ENCODE peak calls at places on chromosomes 16 and 17, in six cellular contexts. D is adrenal gland, H is esophagus squamous epithelium, Q is uterus, I is sigmoid colon, W is IMR-90. P is an unnamed sample.

GRCh38 chr16:68356249-68356918 is 45.6 kb downstream of the PRMT7 start:
- DNase-seq in D (peak; percentile 77), H (no peak), Q (no peak), I (no peak), W (no peak), P (no peak)

GRCh38 chr17:39351508-39351907 is 49.9 kb downstream of the FBXL20 start:
- DNase-seq in D (no peak), H (no peak), Q (no peak), I (no peak), W (no peak), P (no peak)

GRCh38 chr17:11557727-11558452 is 40.4 kb upstream of the DNAH9 start:
- DNase-seq in D (no peak), H (no peak), Q (no peak), I (no peak), W (no peak), P (no peak)

GRCh38 chr16:85185281-85185680 is 73.0 kb upstream of the CIBAR2 start:
- DNase-seq in D (no peak), H (no peak), Q (no peak), I (no peak), W (no peak), P (no peak)

GRCh38 chr16:73196670-73197069 is 148.7 kb upstream of the ZFHX3 start:
- DNase-seq in D (peak; percentile 87), H (no peak), Q (peak; percentile 63), I (peak; percentile 84), W (peak; percentile 53), P (peak; percentile 57)

GRCh38 chr17:44200478-44201155 is 933 bp upstream of the ATXN7L3 start:
- DNase-seq in D (no peak), H (no peak), Q (no peak), I (no peak), W (no peak), P (no peak)

GRCh38 chr16:89197633-89198416 is 2.5 kb downstream of the SLC22A31 start:
- DNase-seq in D (no peak), H (no peak), Q (no peak), I (no peak), W (no peak), P (no peak)

GRCh38 chr17:50615818-50616217 is 18.9 kb upstream of the ABCC3 start:
- DNase-seq in D (no peak), H (no peak), Q (no peak), I (no peak), W (peak; percentile 29), P (no peak)

GRCh38 chr17:7982666-7983065 is 19.7 kb upstream of the GUCY2D start:
- DNase-seq in D (no peak), H (no peak), Q (no peak), I (peak; percentile 35), W (peak; percentile 14), P (no peak)

GRCh38 chr17:6137716-6138502 is 67.7 kb downstream of the WSCD1 start:
- DNase-seq in D (no peak), H (no peak), Q (no peak), I (no peak), W (no peak), P (no peak)

GRCh38 chr16:68778551-68779231 is 41.6 kb downstream of the CDH1 start:
- DNase-seq in D (no peak), H (no peak), Q (no peak), I (no peak), W (no peak), P (no peak)

GRCh38 chr17:14803781-14804180 is 461.3 kb downstream of the PMP22 start:
- DNase-seq in D (no peak), H (no peak), Q (no peak), I (no peak), W (no peak), P (no peak)

GRCh38 chr16:86584726-86585721 is 6.7 kb downstream of the FOXL1 start:
- DNase-seq in D (no peak), H (no peak), Q (no peak), I (no peak), W (no peak), P (peak; percentile 66)

GRCh38 chr17:32265896-32266388 is 310 bp downstream of the RHBDL3 start:
- DNase-seq in D (no peak), H (no peak), Q (no peak), I (no peak), W (no peak), P (no peak)

GRCh38 chr17:9594065-9594464 is 17.6 kb downstream of the CFAP52 start:
- DNase-seq in D (no peak), H (no peak), Q (no peak), I (no peak), W (no peak), P (no peak)

GRCh38 chr16:73191111-73192046 is 143.5 kb upstream of the ZFHX3 start:
- DNase-seq in D (no peak), H (no peak), Q (no peak), I (no peak), W (no peak), P (no peak)

GRCh38 chr16:74868501-74868900 is 93.9 kb upstream of the FA2H start:
- DNase-seq in D (no peak), H (no peak), Q (no peak), I (no peak), W (peak; percentile 48), P (no peak)

GRCh38 chr17:38922538-38923291 is 2.7 kb upstream of the LASP1NB start:
- DNase-seq in D (peak; percentile 81), H (no peak), Q (peak; percentile 89), I (peak; percentile 92), W (peak; percentile 69), P (peak; percentile 56)

GRCh38 chr17:60390881-60391418 is 983 bp downstream of the USP32 start:
- DNase-seq in D (peak; percentile 34), H (no peak), Q (peak; percentile 14), I (no peak), W (peak; percentile 33), P (no peak)

GRCh38 chr17:46737331-46737730 is 81.2 kb downstream of the WNT3 start:
- DNase-seq in D (no peak), H (no peak), Q (no peak), I (no peak), W (no peak), P (no peak)

GRCh38 chr17:63117431-63117830 is 151.4 kb downstream of the TANC2 start:
- DNase-seq in D (no peak), H (no peak), Q (no peak), I (no peak), W (no peak), P (no peak)

DNA sequence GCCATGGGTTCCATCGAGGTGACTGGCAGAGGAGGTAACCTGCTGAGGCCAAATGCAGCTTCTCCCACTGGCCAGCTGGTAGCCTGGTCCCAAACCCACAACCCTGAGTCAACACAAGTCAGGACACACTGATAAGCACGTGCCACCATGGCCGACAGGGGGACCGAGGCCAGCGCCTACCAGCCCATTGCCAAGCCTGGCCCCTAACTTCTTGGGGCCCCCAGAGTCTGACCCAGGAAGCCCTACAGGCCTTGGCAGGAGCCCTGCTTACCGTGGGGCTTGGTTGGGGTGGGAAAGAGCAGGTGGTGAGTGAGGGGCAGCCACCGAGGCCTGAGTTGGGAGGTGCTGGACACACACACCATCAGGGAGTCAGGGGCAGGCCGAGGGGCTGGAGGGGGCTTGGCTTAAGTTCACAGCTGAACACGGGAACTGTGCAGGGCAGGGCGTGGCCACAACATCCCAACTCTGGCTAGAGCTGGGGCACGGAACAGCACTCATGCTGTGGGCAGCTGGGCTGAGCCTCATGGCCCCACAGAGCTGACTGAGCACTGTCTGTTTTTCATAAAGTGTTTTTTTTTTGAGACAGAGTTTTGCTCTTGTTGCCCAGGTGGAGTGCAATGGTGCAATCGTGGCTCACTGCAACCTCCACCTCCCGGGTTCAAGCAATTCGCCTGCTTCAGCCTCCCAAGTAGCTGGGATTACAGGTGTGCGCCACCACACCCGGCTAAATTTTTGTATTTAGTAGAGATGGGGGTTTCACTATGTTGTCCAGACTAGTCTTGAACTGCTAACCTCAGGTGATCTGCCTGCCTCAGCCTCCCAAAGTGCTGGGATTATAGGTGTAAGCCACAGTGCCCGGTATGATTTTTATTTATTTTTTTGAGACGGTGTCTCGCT is 5.5 kb downstream of the MRPL28 start:
- DNase-seq in D (no peak), H (no peak), Q (no peak), I (no peak), W (no peak), P (no peak)
- TF ChIP-seq POLR2A in D (no peak), H (no peak), Q (no peak), I (no peak), W (no peak), P (no peak)

DNA sequence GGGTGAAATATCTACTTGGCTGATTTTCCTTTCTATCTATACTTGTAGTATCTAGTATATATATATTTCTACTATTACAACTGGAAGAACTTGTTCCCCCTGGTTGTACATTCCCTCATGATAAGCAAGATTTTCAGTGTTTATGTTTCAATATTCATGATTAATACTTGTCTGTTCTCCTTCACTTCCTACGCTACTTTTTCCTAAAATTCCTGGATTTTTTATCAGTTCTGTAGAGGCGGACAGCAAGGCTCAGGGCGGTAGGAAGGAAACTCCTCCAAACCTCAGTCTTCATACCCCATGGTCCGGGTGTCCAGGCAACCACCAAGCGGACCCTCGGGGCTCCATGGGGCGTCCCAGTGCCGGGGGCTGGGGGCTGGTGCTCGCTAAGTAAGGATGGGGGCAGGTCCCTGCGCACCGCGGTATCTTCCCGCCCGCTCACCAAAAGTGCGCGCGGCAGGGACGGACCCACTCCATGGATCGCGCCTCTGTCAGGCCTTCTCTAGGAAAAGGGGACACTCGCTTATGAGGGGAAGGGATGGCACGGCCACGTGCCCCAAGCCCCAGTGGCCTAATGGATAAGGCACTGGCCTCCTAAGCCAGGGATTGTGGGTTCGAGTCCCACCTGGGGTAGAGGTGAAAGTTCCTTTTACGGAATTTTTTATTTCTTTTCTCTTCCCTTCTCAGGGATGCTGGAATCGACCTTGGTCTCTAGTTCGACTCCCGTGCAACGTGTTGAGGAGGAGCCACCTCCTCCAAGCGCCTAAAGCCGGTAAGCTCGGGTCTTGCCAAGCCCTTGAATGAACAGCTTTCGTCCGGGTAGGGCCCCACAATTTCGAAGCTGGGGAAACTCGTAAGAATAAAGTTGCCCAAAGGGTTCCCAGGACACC is 13.2 kb downstream of the ATP5PD start:
- DNase-seq in D (peak; percentile 97), H (no peak), Q (peak; percentile 97), I (peak; percentile 97), W (peak; percentile 90), P (peak; percentile 81)
- TF ChIP-seq POLR2A in D (no peak), H (no peak), Q (no peak), I (no peak), W (no peak), P (no peak)

DNA sequence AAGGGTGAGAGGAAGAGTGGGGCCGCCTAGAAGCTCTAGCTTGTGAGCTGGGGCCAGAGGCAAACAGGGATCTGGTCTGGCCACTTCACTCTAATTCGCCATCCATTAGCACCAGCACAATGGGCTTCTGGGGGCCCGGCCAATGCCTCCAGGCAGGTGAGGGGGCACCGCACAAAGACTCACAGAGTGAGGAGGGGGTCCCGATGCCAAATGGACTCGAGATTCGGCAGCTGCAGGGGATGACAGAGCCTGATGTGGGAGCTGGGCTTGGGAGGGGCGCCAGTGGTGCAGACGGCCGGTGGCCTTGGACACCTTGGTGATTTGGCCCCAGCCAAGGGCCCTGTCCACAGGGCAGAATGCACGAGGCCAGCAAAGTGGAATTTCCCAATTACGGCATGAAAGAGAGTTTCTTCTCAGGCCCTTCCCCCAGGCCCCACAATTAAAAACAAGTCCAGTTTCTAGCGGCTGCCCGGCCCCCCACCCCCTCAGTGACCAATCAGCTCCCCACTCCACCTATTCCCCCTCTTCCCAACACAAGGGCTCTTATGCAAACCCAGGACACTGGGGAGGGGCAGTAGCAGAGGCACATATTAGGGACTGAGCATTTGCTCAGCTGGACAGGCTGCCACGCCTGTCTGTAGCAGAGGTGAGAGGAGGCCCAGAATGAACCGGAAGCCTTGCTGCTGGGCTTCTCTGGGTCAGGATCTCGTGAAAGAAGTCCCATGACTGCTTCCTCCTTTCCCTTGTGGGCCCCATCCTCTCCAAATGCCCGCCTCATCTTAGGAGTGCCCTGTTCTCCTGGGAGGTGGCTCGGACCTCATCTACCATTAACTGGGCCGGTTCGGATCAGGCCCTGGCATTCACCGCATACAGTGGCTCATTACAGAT is 39.4 kb upstream of the MTSS2 start:
- DNase-seq in D (peak; percentile 80), H (no peak), Q (peak; percentile 73), I (peak; percentile 92), W (no peak), P (no peak)
- TF ChIP-seq POLR2A in D (peak; percentile 58), H (no peak), Q (no peak), I (no peak), W (no peak), P (no peak)

GRCh38 chr16:50547944-50548658 is at the start of gene NKD1:
- DNase-seq in D (peak; percentile 72), H (no peak), Q (peak; percentile 73), I (peak; percentile 86), W (peak; percentile 9), P (peak; percentile 48)
- TF ChIP-seq POLR2A in D (peak; percentile 58), H (no peak), Q (peak; percentile 85), I (no peak), W (no peak), P (peak; percentile 44)